ENCODE peak calls at places on chromosome 11, in five cellular contexts. B, W, D, M and K are unnamed samples.

GRCh38 chr11:131871061-131871460 is 500.6 kb downstream of the NTM start:
- DNase-seq in M (no peak), W (no peak), B (no peak), D (no peak), K (no peak)

GRCh38 chr11:35514481-35514880 is 10.9 kb downstream of the PAMR1 start:
- DNase-seq in M (no peak), D (no peak), W (no peak), B (no peak), K (no peak)

GRCh38 chr11:19239039-19239438 is 1.7 kb downstream of the E2F8 start:
- DNase-seq in W (no peak), D (no peak), B (no peak), M (no peak), K (no peak)

GRCh38 chr11:95835351-95835750 is 45.1 kb downstream of the CEP57 start:
- DNase-seq in M (peak; percentile 46), B (no peak), W (no peak), D (no peak), K (no peak)

GRCh38 chr11:116970485-116971292 is 127.5 kb downstream of the SIK3 start:
- DNase-seq in M (no peak), B (no peak), D (no peak), W (no peak), K (peak; percentile 39)

GRCh38 chr11:103406357-103406756 is 297.1 kb downstream of the DYNC2H1 start:
- DNase-seq in D (no peak), W (no peak), M (no peak), B (no peak), K (no peak)

GRCh38 chr11:114296190-114296978 is at the start of gene NNMT:
- DNase-seq in D (peak; percentile 85), B (peak; percentile 92), M (peak; percentile 98), W (peak; percentile 38), K (peak; percentile 98)

GRCh38 chr11:122440783-122441701 is 214.5 kb upstream of the UBASH3B start:
- DNase-seq in D (peak; percentile 30), M (peak; percentile 1), B (peak; percentile 75), W (no peak), K (peak; percentile 67)

GRCh38 chr11:94544832-94545640 is 1.3 kb downstream of the FUT4 start:
- DNase-seq in B (peak; percentile 74), W (peak; percentile 61), D (no peak), M (no peak), K (peak; percentile 65)

GRCh38 chr11:926341-926916 is 759 bp downstream of the AP2A2 start:
- DNase-seq in M (peak; percentile 59), W (peak; percentile 54), B (peak; percentile 74), D (peak; percentile 34), K (peak; percentile 85)

GRCh38 chr11:77069336-77069968 is 2.7 kb downstream of the CAPN5 start:
- DNase-seq in B (peak; percentile 40), D (no peak), M (no peak), W (no peak), K (no peak)

GRCh38 chr11:68974421-68975194 is 6.2 kb downstream of the MRGPRD start:
- DNase-seq in D (no peak), B (peak; percentile 54), W (no peak), M (no peak), K (peak; percentile 49)

GRCh38 chr11:128294001-128294684 is 293.2 kb downstream of the ETS1 start:
- DNase-seq in M (no peak), D (no peak), W (no peak), B (no peak), K (no peak)

GRCh38 chr11:17915500-17916143 is 97.2 kb downstream of the SERGEF start:
- DNase-seq in D (no peak), W (no peak), M (peak; percentile 9), B (no peak), K (peak; percentile 10)

GRCh38 chr11:104028476-104028875 is 8.0 kb upstream of the DDI1 start:
- DNase-seq in B (no peak), D (no peak), W (no peak), M (peak; percentile 42), K (no peak)

GRCh38 chr11:127274328-127274676 is 273.7 kb upstream of the KIRREL3 start:
- DNase-seq in D (no peak), B (no peak), M (no peak), W (no peak), K (no peak)

GRCh38 chr11:111663820-111664219 is 61.6 kb downstream of the SIK2 start:
- DNase-seq in W (peak; percentile 65), B (no peak), D (peak; percentile 28), M (peak; percentile 15), K (peak; percentile 32)

GRCh38 chr11:33044281-33044680 is 4.9 kb downstream of the TCP11L1 start:
- DNase-seq in B (no peak), D (no peak), W (no peak), M (peak; percentile 98), K (peak; percentile 65)

GRCh38 chr11:126132319-126132718 is 69.7 kb upstream of the CDON start:
- DNase-seq in W (peak; percentile 78), B (no peak), D (peak; percentile 71), M (peak; percentile 80), K (peak; percentile 69)

GRCh38 chr11:8209208-8209807 is 40.5 kb upstream of the RIC3 start:
- DNase-seq in D (no peak), B (no peak), W (no peak), M (no peak), K (no peak)

GRCh38 chr11:8310743-8311298 is 47.1 kb upstream of the LMO1 start:
- DNase-seq in M (no peak), D (no peak), W (peak; percentile 5), B (peak; percentile 50), K (no peak)

GRCh38 chr11:111739299-111739698 is 26.9 kb downstream of the PPP2R1B start:
- DNase-seq in M (no peak), W (no peak), D (no peak), B (no peak), K (no peak)

GRCh38 chr11:128463386-128463829 is 124.0 kb downstream of the ETS1 start:
- DNase-seq in B (no peak), D (peak; percentile 57), W (no peak), M (peak; percentile 99), K (peak; percentile 83)

GRCh38 chr11:116867619-116868018 is 30.2 kb upstream of the APOA1 start:
- DNase-seq in D (no peak), W (no peak), B (no peak), M (no peak), K (no peak)

DNA sequence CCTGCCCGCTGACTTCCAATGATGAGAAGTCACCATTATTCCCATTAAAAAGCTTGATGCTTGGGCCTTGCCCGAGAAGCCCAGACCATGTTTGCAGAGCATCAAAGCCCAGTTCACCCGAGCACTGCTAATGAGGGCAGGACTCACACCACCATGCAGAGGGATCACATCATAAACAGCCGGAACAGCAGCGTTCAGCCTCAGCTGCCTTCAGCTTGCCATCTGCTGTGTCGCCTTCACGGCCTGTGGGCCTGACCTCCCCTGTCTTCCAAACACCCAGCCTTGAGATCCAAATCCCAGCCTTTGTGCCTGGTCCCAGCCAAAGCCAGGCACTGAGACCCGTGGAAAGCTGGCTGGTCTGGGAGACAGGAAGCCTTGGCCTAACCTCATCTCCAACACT is 105.5 kb upstream of the CSNK2A3 start:
- DNase-seq in M (no peak), W (no peak), D (no peak), B (no peak), K (no peak)
- H3K27me3 ChIP-seq in M (peaks cover 34% of the 10 kb centered on the region), W (no peaks in the 10 kb centered on the region), D (no peaks in the 10 kb centered on the region), B (no peaks in the 10 kb centered on the region), K (peaks cover 7% of the 10 kb centered on the region)

DNA sequence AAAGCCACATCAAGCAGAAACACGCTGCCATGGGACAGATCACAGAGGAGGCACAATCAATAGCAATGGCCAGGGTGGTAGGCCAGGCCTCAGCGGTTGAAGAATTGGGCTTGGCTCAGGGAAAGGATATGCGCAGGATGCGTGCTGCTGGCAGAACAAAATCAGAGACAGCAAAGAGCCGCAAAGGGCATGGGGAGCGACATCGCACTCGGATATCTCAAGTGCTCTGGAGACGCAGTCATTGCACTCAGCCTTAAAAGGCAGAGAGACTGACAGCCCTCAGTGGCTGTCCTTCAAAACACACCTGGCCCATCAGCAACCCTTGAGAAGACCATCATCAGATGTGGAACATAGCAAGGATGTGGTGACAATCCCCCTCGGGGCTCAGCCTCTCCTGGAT is 50.5 kb downstream of the CSNK2A3 start:
- DNase-seq in M (no peak), B (no peak), W (no peak), D (no peak), K (no peak)
- H3K27me3 ChIP-seq in M (peaks cover 4% of the 10 kb centered on the region), B (no peaks in the 10 kb centered on the region), W (no peaks in the 10 kb centered on the region), D (no peaks in the 10 kb centered on the region), K (no peaks in the 10 kb centered on the region)

GRCh38 chr11:16248248-16248647 is 108.1 kb downstream of the SOX6 start:
- DNase-seq in B (no peak), D (no peak), M (no peak), W (no peak), K (no peak)
- H3K27me3 ChIP-seq in B (no peaks in the 10 kb centered on the region), D (no peaks in the 10 kb centered on the region), M (no peaks in the 10 kb centered on the region), W (no peaks in the 10 kb centered on the region), K (no peaks in the 10 kb centered on the region)

GRCh38 chr11:121349790-121350189 is 57.2 kb downstream of the SC5D start:
- DNase-seq in D (no peak), W (no peak), M (no peak), B (no peak), K (no peak)
- H3K27me3 ChIP-seq in D (no peaks in the 10 kb centered on the region), W (no peaks in the 10 kb centered on the region), M (peaks cover 9% of the 10 kb centered on the region), B (no peaks in the 10 kb centered on the region), K (peaks cover 60% of the 10 kb centered on the region)

GRCh38 chr11:5593146-5593545 is 3.3 kb upstream of the TRIM6 start:
- DNase-seq in D (no peak), M (peak; percentile 59), W (no peak), B (no peak), K (no peak)

GRCh38 chr11:5592615-5593014 is 3.8 kb upstream of the TRIM6 start:
- DNase-seq in B (no peak), D (no peak), M (no peak), W (no peak), K (no peak)

GRCh38 chr11:5596611-5597201 is at the start of gene TRIM6:
- DNase-seq in B (peak; percentile 80), W (peak; percentile 61), D (peak; percentile 62), M (peak; percentile 49), K (peak; percentile 66)

DNA sequence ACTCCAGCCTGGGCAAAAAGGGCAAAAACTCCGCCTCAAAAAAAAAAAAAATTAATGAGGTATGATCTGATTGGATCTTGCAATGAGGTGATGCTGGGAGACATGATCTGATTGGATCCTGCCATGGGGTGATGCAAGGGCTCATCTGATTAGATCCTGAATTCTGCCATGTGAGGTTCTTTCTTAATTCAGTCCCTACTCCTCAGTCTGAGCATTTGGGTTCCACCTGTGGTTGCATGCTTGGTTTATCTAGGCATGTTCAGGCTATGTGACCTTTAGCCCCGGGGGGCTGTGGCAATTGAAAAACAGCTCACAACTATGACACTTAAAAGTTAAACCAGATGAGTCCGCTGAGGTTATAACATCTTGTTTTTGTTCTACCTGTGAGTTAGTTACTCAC is 4.8 kb upstream of the TRIM6 start:
- DNase-seq in B (no peak), M (no peak), D (no peak), W (no peak), K (no peak)
- H3K27me3 ChIP-seq in B (no peaks in the 10 kb centered on the region), M (no peaks in the 10 kb centered on the region), D (no peaks in the 10 kb centered on the region), W (no peaks in the 10 kb centered on the region), K (no peaks in the 10 kb centered on the region)